ENCODE peak calls at places on chromosomes 2 and 18, in eight cellular contexts. I is PC-9; S is HCT116; O is adrenal gland; C is right lobe of liver; R is heart left ventricle; G is CD8-positive, alpha-beta T cell; Z is keratinocyte. E is an unnamed sample.

GRCh38 chr2:162934191-162934590 is 95.6 kb upstream of the KCNH7 start:
- DNase-seq in I (no peak), C (no peak), O (no peak), S (no peak), R (no peak), G (no peak), Z (no peak), E (no peak)

GRCh38 chr2:23146011-23146410 is 239.0 kb upstream of the KLHL29 start:
- DNase-seq in I (no peak), G (no peak), O (no peak), C (no peak), Z (no peak), S (no peak), R (no peak), E (no peak)

GRCh38 chr2:240557808-240558207 is at the start of gene ANKMY1:
- DNase-seq in G (peak; percentile 43), C (peak; percentile 75), Z (no peak), O (peak; percentile 71), I (no peak), R (peak; percentile 87), S (no peak), E (peak; percentile 10)

GRCh38 chr2:232576995-232577394 is 26.5 kb downstream of the EIF4E2 start:
- DNase-seq in Z (no peak), S (no peak), C (no peak), G (no peak), I (no peak), O (no peak), R (no peak), E (no peak)

GRCh38 chr2:66701656-66702055 is 266.7 kb downstream of the MEIS1 start:
- DNase-seq in C (no peak), Z (no peak), O (no peak), S (no peak), R (no peak), I (no peak), G (no peak), E (no peak)

GRCh38 chr2:240888890-240889573 is 6.9 kb downstream of the MAB21L4 start:
- DNase-seq in R (peak; percentile 16), S (no peak), O (no peak), I (no peak), C (peak; percentile 43), Z (no peak), G (no peak), E (no peak)

GRCh38 chr2:61905372-61906186 is at the start of gene COMMD1:
- DNase-seq in O (peak; percentile 83), S (no peak), Z (no peak), C (peak; percentile 92), G (peak; percentile 72), I (peak; percentile 68), R (peak; percentile 91), E (peak; percentile 91)

GRCh38 chr2:182207049-182207746 is 219.6 kb downstream of the PDE1A start:
- DNase-seq in R (no peak), Z (no peak), O (no peak), G (no peak), S (no peak), I (no peak), C (no peak), E (no peak)

GRCh38 chr2:1055014-1055595 is 104.5 kb downstream of the SNTG2 start:
- DNase-seq in S (no peak), O (no peak), R (no peak), Z (peak; percentile 32), C (no peak), G (no peak), I (no peak), E (no peak)

GRCh38 chr2:191032588-191033429 is 18.8 kb upstream of the STAT1 start:
- DNase-seq in Z (no peak), S (no peak), I (no peak), R (no peak), O (no peak), G (no peak), C (no peak), E (no peak)

GRCh38 chr2:28612131-28612812 is 116.4 kb downstream of the PLB1 start:
- DNase-seq in Z (no peak), R (no peak), G (no peak), I (no peak), S (no peak), O (no peak), C (no peak), E (no peak)

GRCh38 chr18:5710676-5711075 is 166.9 kb upstream of the EPB41L3 start:
- DNase-seq in O (no peak), G (no peak), C (no peak), Z (no peak), S (no peak), I (no peak), R (no peak), E (no peak)

GRCh38 chr2:132448771-132449170 is 32.2 kb downstream of the GPR39 start:
- DNase-seq in R (no peak), G (no peak), Z (no peak), O (no peak), S (no peak), I (no peak), C (no peak), E (peak; percentile 48)

GRCh38 chr2:73239776-73240175 is 5.7 kb downstream of the CCT7 start:
- DNase-seq in O (no peak), G (no peak), C (no peak), I (no peak), S (no peak), R (no peak), Z (no peak), E (no peak)

GRCh38 chr2:226338825-226339224 is 460.8 kb downstream of the IRS1 start:
- DNase-seq in O (no peak), C (no peak), R (no peak), G (no peak), S (no peak), I (peak; percentile 67), Z (no peak), E (no peak)

GRCh38 chr18:23156134-23156533 is 20.8 kb downstream of the CABLES1 start:
- DNase-seq in S (no peak), C (no peak), G (no peak), I (no peak), Z (no peak), O (no peak), R (no peak), E (no peak)

GRCh38 chr2:160490760-160491367 is 2.7 kb downstream of the RBMS1 start:
- DNase-seq in C (no peak), S (no peak), G (no peak), R (no peak), I (no peak), Z (no peak), O (no peak), E (no peak)

GRCh38 chr2:23213196-23213595 is 171.8 kb upstream of the KLHL29 start:
- DNase-seq in S (no peak), Z (no peak), C (no peak), O (no peak), I (no peak), G (no peak), R (no peak), E (no peak)

GRCh38 chr2:3604207-3604877 is 9.4 kb downstream of the COLEC11 start:
- DNase-seq in G (no peak), O (no peak), C (peak; percentile 45), Z (no peak), I (no peak), R (no peak), S (no peak), E (no peak)

GRCh38 chr2:125696573-125696972 is 959.4 kb upstream of the GYPC start:
- DNase-seq in I (no peak), Z (no peak), S (no peak), G (no peak), C (no peak), O (no peak), R (no peak), E (no peak)

GRCh38 chr2:235925250-235925919 is 242.8 kb downstream of the GBX2 start:
- DNase-seq in O (no peak), S (no peak), G (no peak), I (no peak), Z (no peak), C (no peak), R (no peak), E (no peak)

GRCh38 chr2:26520065-26520464 is 42.1 kb upstream of the OTOF start:
- DNase-seq in S (no peak), I (no peak), C (no peak), O (no peak), R (no peak), G (no peak), Z (no peak), E (no peak)

GRCh38 chr2:48189552-48190228 is 283.4 kb upstream of the FBXO11 start:
- DNase-seq in Z (no peak), G (no peak), S (no peak), O (peak; percentile 17), I (no peak), C (no peak), R (no peak), E (no peak)

GRCh38 chr2:215670396-215670795 is 234.5 kb upstream of the FN1 start:
- DNase-seq in O (no peak), S (no peak), I (no peak), C (no peak), R (no peak), Z (no peak), G (no peak), E (no peak)

GRCh38 chr2:75561566-75562512 is 1.1 kb upstream of the EVA1A start:
- DNase-seq in C (no peak), R (no peak), O (no peak), Z (no peak), I (peak; percentile 66), G (no peak), S (no peak), E (no peak)
- H3K4me3 ChIP-seq in C (no peak overlapping the region), R (peak overlapping the region; percentile 64), O (no peak overlapping the region), Z (peak overlapping the region; percentile 83), I (peak overlapping the region; percentile 74), G (no peak overlapping the region), S (no peak overlapping the region), E (no peak overlapping the region)

GRCh38 chr2:157891630-157892016 is 15.5 kb upstream of the ACVR1 start:
- DNase-seq in G (no peak), S (no peak), Z (no peak), C (no peak), R (no peak), O (no peak), I (no peak), E (no peak)
- TF ChIP-seq CTCF in G (no peak), S (no peak), Z (no peak), C (no peak), R (no peak), O (no peak), I (no peak), E (no peak)

GRCh38 chr2:53508667-53509066 is 258.9 kb upstream of the CHAC2 start:
- DNase-seq in G (no peak), I (no peak), O (no peak), C (no peak), S (no peak), Z (no peak), R (no peak), E (no peak)
- H3K27ac ChIP-seq in G (no peak overlapping the region), I (no peak overlapping the region), O (no peak overlapping the region), C (no peak overlapping the region), S (no peak overlapping the region), Z (no peak overlapping the region), R (no peak overlapping the region), E (no peak overlapping the region)

DNA sequence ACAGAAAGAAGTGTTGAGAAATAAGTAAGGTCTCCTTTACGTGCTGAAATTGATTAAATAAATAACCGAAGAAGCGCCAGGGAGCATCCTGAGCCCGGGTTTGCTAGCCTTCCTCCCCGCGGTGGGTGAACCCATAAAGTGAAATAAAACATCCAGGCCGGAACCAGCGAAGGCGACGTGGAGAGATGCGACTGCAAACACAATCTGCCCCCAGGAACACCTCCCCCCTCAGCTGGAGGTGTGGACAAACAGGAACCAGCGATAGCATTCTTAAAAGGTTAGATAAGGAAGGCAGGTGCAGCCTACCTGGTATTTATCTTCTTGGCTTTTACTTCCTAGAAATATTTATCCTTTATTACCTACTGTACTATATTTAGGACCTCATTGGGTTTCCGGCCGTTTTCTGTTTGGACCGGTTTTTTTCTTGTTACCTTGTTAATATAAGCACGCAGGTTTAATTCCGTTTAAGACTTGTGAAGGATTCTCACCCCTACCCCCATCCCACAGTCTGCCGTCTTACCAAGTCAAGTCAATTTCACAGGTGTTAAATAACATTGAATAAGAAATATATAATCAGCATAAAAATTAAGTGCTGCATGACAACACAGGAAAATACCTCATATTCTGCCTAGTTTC is 224.1 kb upstream of the ID2 start:
- DNase-seq in I (no peak), S (no peak), Z (no peak), R (no peak), G (no peak), O (no peak), C (no peak), E (no peak)
- H3K4me3 ChIP-seq in I (no peak overlapping the region), S (no peak overlapping the region), Z (no peak overlapping the region), R (no peak overlapping the region), G (peak overlapping the region; percentile 33), O (no peak overlapping the region), C (peak overlapping the region; percentile 38), E (no peak overlapping the region)